ENCODE peak calls at places on chromosomes 5 and 9, in ten cellular contexts. F, N, O, A, U, I, P, T, V and L are unnamed samples.

GRCh38 chr9:100206899-100207298 is 107.9 kb downstream of the INVS start:
- DNase-seq in F (no peak), U (no peak), A (peak), I (no peak), T (no peak), V (no peak), P (no peak), O (no peak), N (no peak), L (no peak)

GRCh38 chr9:95910770-95911340 is 35.4 kb downstream of the ERCC6L2 start:
- DNase-seq in F (no peak), A (no peak), P (no peak), I (no peak), N (no peak), V (no peak), O (no peak), U (no peak), T (no peak), L (no peak)

GRCh38 chr5:56126487-56127179 is 106.5 kb downstream of the ANKRD55 start:
- DNase-seq in N (no peak), U (no peak), A (peak), I (no peak), V (no peak), F (no peak), O (no peak), T (no peak), P (no peak), L (no peak)

GRCh38 chr5:171454549-171454948 is 35.1 kb downstream of the FGF18 start:
- DNase-seq in V (no peak), A (no peak), F (no peak), T (no peak), I (no peak), U (no peak), O (no peak), N (no peak), P (no peak), L (no peak)

GRCh38 chr5:150293091-150293941 is 3.7 kb upstream of the CAMK2A start:
- DNase-seq in F (no peak), I (no peak), P (no peak), U (no peak), N (no peak), T (no peak), V (no peak), O (no peak), A (no peak), L (no peak)

GRCh38 chr9:137406876-137407589 is 15.9 kb downstream of the EXD3 start:
- DNase-seq in N (peak), A (peak), O (peak), U (peak), F (no peak), I (no peak), P (peak), T (no peak), V (peak), L (peak)

GRCh38 chr9:117411547-117411946 is 3.3 kb downstream of the ASTN2 start:
- DNase-seq in O (no peak), F (no peak), V (peak), U (no peak), I (peak), P (peak), N (peak), T (peak), A (peak), L (no peak)

GRCh38 chr9:129140397-129141065 is 29.3 kb downstream of the PTPA start:
- DNase-seq in U (peak), V (no peak), T (no peak), P (peak), F (no peak), N (peak), O (peak), I (no peak), A (no peak), L (peak)

GRCh38 chr9:127397722-127398647 is 1.0 kb downstream of the SLC2A8 start:
- DNase-seq in F (no peak), U (peak), V (peak), T (peak), P (peak), O (peak), N (no peak), I (no peak), A (peak), L (peak)

DNA sequence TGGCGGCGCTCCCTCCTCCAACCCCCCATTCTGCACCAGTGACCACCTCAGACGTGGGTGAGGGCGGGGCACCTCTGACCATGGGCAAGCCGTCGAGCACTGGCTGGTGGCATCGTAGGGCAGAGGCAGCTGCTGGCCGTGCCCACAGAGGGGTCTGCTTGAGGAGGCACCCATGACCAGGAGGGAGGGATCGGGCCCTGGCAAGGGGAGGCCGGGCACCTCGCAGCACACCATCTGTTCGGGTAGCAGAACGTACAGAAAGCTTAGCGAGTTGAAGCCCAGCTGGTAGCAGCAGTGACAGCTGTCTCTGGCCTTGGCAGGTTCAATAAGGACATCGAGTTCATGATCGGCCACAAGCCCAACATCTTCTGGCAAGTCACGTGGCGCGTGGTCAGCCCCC is 4.3 kb upstream of the SLC6A18 start:
- DNase-seq in V (no peak), P (no peak), U (no peak), I (no peak), F (no peak), T (no peak), N (no peak), A (no peak), O (no peak), L (no peak)
- TF ChIP-seq CTCF in V (no peak), P (no peak), U (no peak), I (no peak), F (no peak), T (no peak), N (no peak), A (no peak), O (no peak), L (no peak)

GRCh38 chr9:88992556-88992955 is 1.3 kb downstream of the S1PR3 start:
- DNase-seq in F (no peak), A (peak), T (peak), N (no peak), O (no peak), P (no peak), I (no peak), U (no peak), V (no peak), L (no peak)
- H3K4me3 ChIP-seq in F (peak), A (peak), T (peak), N (peak), O (no peak), P (peak), I (no peak), U (no peak), V (peak), L (no peak)

DNA sequence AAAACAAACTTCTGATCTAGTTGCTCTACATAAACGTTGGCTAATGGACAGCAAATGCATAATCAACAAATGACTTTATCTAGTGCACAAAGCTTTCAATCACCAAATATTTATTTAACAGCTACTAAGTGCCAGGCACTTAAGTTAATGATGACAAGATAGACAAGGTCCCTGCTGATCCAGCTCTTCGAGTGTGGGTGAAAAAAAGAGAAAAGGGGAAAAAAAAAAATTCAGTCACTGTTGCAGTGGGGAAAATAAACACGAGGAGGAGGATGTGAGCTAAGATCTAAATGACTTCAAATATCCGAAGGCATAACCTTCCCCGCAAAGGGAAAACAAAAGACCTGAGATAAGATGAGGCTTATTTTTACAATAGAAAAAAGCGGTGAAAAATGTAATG is 9.6 kb downstream of the PSIP1 start:
- DNase-seq in V (no peak), U (no peak), F (no peak), O (no peak), A (no peak), I (no peak), N (no peak), P (no peak), T (no peak), L (no peak)
- TF ChIP-seq CTCF in V (no peak), U (no peak), F (no peak), O (no peak), A (no peak), I (no peak), N (no peak), P (no peak), T (no peak), L (no peak)

GRCh38 chr9:12775373-12775962 is 648 bp downstream of the LURAP1L start:
- DNase-seq in O (no peak), P (no peak), I (no peak), A (no peak), V (no peak), T (no peak), U (no peak), F (no peak), N (peak), L (no peak)

GRCh38 chr9:12778389-12778788 is 3.6 kb downstream of the LURAP1L start:
- DNase-seq in A (no peak), U (no peak), F (no peak), T (no peak), V (no peak), I (no peak), O (no peak), P (no peak), N (no peak), L (no peak)

GRCh38 chr9:12777149-12778010 is 2.6 kb downstream of the LURAP1L start:
- DNase-seq in P (no peak), V (no peak), U (no peak), I (no peak), A (peak), N (no peak), T (no peak), O (no peak), F (no peak), L (no peak)

GRCh38 chr9:12775963-12776774 is 1.3 kb downstream of the LURAP1L start:
- DNase-seq in N (peak), P (peak), F (peak), I (no peak), V (peak), O (peak), U (peak), A (peak), T (peak), L (peak)

DNA sequence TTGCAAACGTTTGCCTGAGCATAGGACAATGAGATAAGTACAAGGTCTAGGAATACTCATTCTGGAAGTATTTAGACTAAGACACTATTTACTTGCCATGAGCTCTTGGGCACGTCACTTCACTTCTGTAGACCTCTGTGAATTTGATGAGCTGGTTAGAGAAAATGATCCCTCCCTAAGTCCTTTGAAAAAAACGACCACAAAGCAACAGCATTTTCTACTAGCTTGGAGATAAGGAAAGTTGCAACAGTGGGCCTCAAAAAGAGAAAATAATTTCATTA is 1.9 kb downstream of the LURAP1L start:
- DNase-seq in O (no peak), I (no peak), N (no peak), V (no peak), T (no peak), F (no peak), P (no peak), U (no peak), A (peak), L (no peak)
- H3K4me3 ChIP-seq in O (peak), I (peak), N (peak), V (peak), T (peak), F (peak), P (peak), U (no peak), A (peak), L (peak)

GRCh38 chr5:43019293-43019614 is 20.9 kb downstream of the ANXA2R start:
- DNase-seq in N (no peak), I (no peak), O (no peak), T (no peak), P (no peak), A (no peak), U (no peak), V (no peak), F (no peak), L (no peak)

GRCh38 chr5:43017438-43017820 is 22.7 kb downstream of the ANXA2R start:
- DNase-seq in U (no peak), N (no peak), V (no peak), F (no peak), A (peak), O (peak), P (no peak), I (no peak), T (peak), L (peak)

GRCh38 chr5:43020294-43020711 is 19.8 kb downstream of the ANXA2R start:
- DNase-seq in O (peak), F (no peak), U (no peak), V (no peak), T (no peak), I (no peak), N (no peak), P (no peak), A (no peak), L (peak)

GRCh38 chr5:43016217-43016779 is 23.8 kb downstream of the ANXA2R start:
- DNase-seq in I (no peak), U (no peak), F (no peak), O (no peak), P (no peak), V (no peak), A (no peak), N (no peak), T (no peak), L (no peak)

GRCh38 chr5:43019615-43020293 is 20.4 kb downstream of the ANXA2R start:
- DNase-seq in O (peak), A (peak), N (no peak), I (no peak), P (peak), F (no peak), V (peak), T (no peak), U (peak), L (peak)
- TF ChIP-seq CTCF in O (peak), A (peak), N (peak), I (peak), P (no peak), F (peak), V (no peak), T (peak), U (peak), L (peak)

GRCh38 chr9:121350993-121351561 is 19.0 kb downstream of the STOM start:
- DNase-seq in O (peak), A (peak), T (peak), U (no peak), V (no peak), N (peak), F (peak), P (peak), I (no peak), L (peak)
- H3K4me3 ChIP-seq in O (no peak), A (no peak), T (no peak), U (no peak), V (no peak), N (no peak), F (no peak), P (no peak), I (no peak), L (no peak)